ENCODE peak calls at places on chromosomes 7 and 10, in five cellular contexts. One of them, this sample, is unnamed.

GRCh38 chr10:75982611-75983369 is 551.4 kb downstream of the LRMDA start:
- DNase-seq in adrenal gland: peak; percentile 75
- DNase-seq in WERI-Rb-1: no peak
- DNase-seq in H1: no peak
- DNase-seq in left lung: no peak
- DNase-seq in this sample: no peak

GRCh38 chr7:129497156-129497555 is 5.2 kb upstream of the SMKR1 start:
- DNase-seq in adrenal gland: no peak
- DNase-seq in H1: no peak
- DNase-seq in WERI-Rb-1: no peak
- DNase-seq in left lung: no peak
- DNase-seq in this sample: no peak

GRCh38 chr10:80513106-80513505 is 24.6 kb upstream of the SH2D4B start:
- DNase-seq in WERI-Rb-1: no peak
- DNase-seq in adrenal gland: no peak
- DNase-seq in left lung: peak; percentile 22
- DNase-seq in H1: no peak
- DNase-seq in this sample: peak; percentile 28

GRCh38 chr7:369981-370621 is 80.1 kb downstream of the FOXL3 start:
- DNase-seq in left lung: peak; percentile 29
- DNase-seq in adrenal gland: no peak
- DNase-seq in H1: no peak
- DNase-seq in WERI-Rb-1: no peak
- DNase-seq in this sample: peak; percentile 65

GRCh38 chr7:55074008-55074499 is 55.2 kb downstream of the EGFR start:
- DNase-seq in WERI-Rb-1: no peak
- DNase-seq in H1: peak; percentile 43
- DNase-seq in left lung: peak; percentile 61
- DNase-seq in adrenal gland: peak; percentile 44
- DNase-seq in this sample: peak; percentile 93

GRCh38 chr7:117129538-117129955 is 176.2 kb downstream of the ST7 start:
- DNase-seq in WERI-Rb-1: no peak
- DNase-seq in adrenal gland: peak; percentile 19
- DNase-seq in H1: no peak
- DNase-seq in left lung: no peak
- DNase-seq in this sample: no peak

GRCh38 chr10:29703276-29703675 is 68.5 kb upstream of the SVIL start:
- DNase-seq in WERI-Rb-1: no peak
- DNase-seq in adrenal gland: no peak
- DNase-seq in H1: no peak
- DNase-seq in left lung: no peak
- DNase-seq in this sample: no peak

GRCh38 chr10:100999742-101000601 is at the start of gene LZTS2:
- DNase-seq in left lung: no peak
- DNase-seq in adrenal gland: peak; percentile 52
- DNase-seq in WERI-Rb-1: no peak
- DNase-seq in H1: no peak
- DNase-seq in this sample: no peak

GRCh38 chr7:123271231-123271630 is 71.5 kb upstream of the SLC13A1 start:
- DNase-seq in adrenal gland: no peak
- DNase-seq in WERI-Rb-1: no peak
- DNase-seq in H1: no peak
- DNase-seq in left lung: no peak
- DNase-seq in this sample: no peak

GRCh38 chr7:114922151-114922651 is 307 bp downstream of the MDFIC start:
- DNase-seq in H1: no peak
- DNase-seq in WERI-Rb-1: peak; percentile 48
- DNase-seq in adrenal gland: peak; percentile 61
- DNase-seq in left lung: peak; percentile 59
- DNase-seq in this sample: no peak

GRCh38 chr7:155619634-155620271 is 24.7 kb upstream of the RBM33 start:
- DNase-seq in WERI-Rb-1: no peak
- DNase-seq in H1: no peak
- DNase-seq in adrenal gland: no peak
- DNase-seq in left lung: no peak
- DNase-seq in this sample: no peak

GRCh38 chr10:548212-548897 is 141.1 kb downstream of the DIP2C start:
- DNase-seq in left lung: no peak
- DNase-seq in WERI-Rb-1: no peak
- DNase-seq in adrenal gland: no peak
- DNase-seq in H1: no peak
- DNase-seq in this sample: no peak

GRCh38 chr7:116560021-116560970 is 35.5 kb downstream of the CAV1 start:
- DNase-seq in left lung: no peak
- DNase-seq in WERI-Rb-1: peak; percentile 69
- DNase-seq in H1: no peak
- DNase-seq in adrenal gland: no peak
- DNase-seq in this sample: no peak

GRCh38 chr7:84336303-84336702 is 141.7 kb upstream of the SEMA3A start:
- DNase-seq in WERI-Rb-1: no peak
- DNase-seq in left lung: no peak
- DNase-seq in H1: no peak
- DNase-seq in adrenal gland: no peak
- DNase-seq in this sample: no peak

GRCh38 chr10:93457511-93457910 is 24.6 kb downstream of the MYOF start:
- DNase-seq in left lung: no peak
- DNase-seq in WERI-Rb-1: no peak
- DNase-seq in adrenal gland: no peak
- DNase-seq in H1: no peak
- DNase-seq in this sample: no peak

GRCh38 chr7:6730343-6730633 is 23.5 kb upstream of the ZNF12 start:
- DNase-seq in WERI-Rb-1: peak; percentile 33
- DNase-seq in H1: no peak
- DNase-seq in adrenal gland: no peak
- DNase-seq in left lung: no peak
- DNase-seq in this sample: no peak

GRCh38 chr7:114083714-114084113 is 164.9 kb upstream of the PPP1R3A start:
- DNase-seq in adrenal gland: no peak
- DNase-seq in WERI-Rb-1: no peak
- DNase-seq in left lung: no peak
- DNase-seq in H1: no peak
- DNase-seq in this sample: no peak

GRCh38 chr10:16856567-16856966 is 39.3 kb upstream of the RSU1 start:
- DNase-seq in left lung: no peak
- DNase-seq in adrenal gland: no peak
- DNase-seq in WERI-Rb-1: peak; percentile 23
- DNase-seq in H1: no peak
- DNase-seq in this sample: no peak

GRCh38 chr10:44006826-44007225 is 358.1 kb upstream of the ZNF32 start:
- DNase-seq in left lung: no peak
- DNase-seq in H1: no peak
- DNase-seq in adrenal gland: no peak
- DNase-seq in WERI-Rb-1: no peak
- DNase-seq in this sample: no peak

GRCh38 chr10:124636271-124636993 is 107.7 kb downstream of the FAM53B start:
- DNase-seq in H1: no peak
- DNase-seq in WERI-Rb-1: no peak
- DNase-seq in left lung: no peak
- DNase-seq in adrenal gland: no peak
- DNase-seq in this sample: no peak

GRCh38 chr7:57215423-57215822 is 83.2 kb upstream of the ZNF479 start:
- DNase-seq in H1: no peak
- DNase-seq in WERI-Rb-1: no peak
- DNase-seq in left lung: no peak
- DNase-seq in adrenal gland: no peak
- DNase-seq in this sample: no peak

GRCh38 chr7:98628916-98629525 is 11.9 kb downstream of the NPTX2 start:
- DNase-seq in WERI-Rb-1: no peak
- DNase-seq in left lung: no peak
- DNase-seq in adrenal gland: no peak
- DNase-seq in H1: no peak
- DNase-seq in this sample: no peak

GRCh38 chr7:141012696-141013344 is 1.9 kb downstream of the MRPS33 start:
- DNase-seq in adrenal gland: no peak
- DNase-seq in left lung: no peak
- DNase-seq in WERI-Rb-1: no peak
- DNase-seq in H1: no peak
- DNase-seq in this sample: no peak

GRCh38 chr10:49081532-49082275 is 33.6 kb downstream of the VSTM4 start:
- DNase-seq in adrenal gland: peak; percentile 84
- DNase-seq in H1: no peak
- DNase-seq in left lung: no peak
- DNase-seq in WERI-Rb-1: no peak
- DNase-seq in this sample: no peak

GRCh38 chr10:76115131-76115470 is 683.7 kb downstream of the LRMDA start:
- DNase-seq in adrenal gland: no peak
- DNase-seq in H1: no peak
- DNase-seq in left lung: no peak
- DNase-seq in WERI-Rb-1: no peak
- DNase-seq in this sample: no peak

GRCh38 chr7:108104324-108104723 is 25.8 kb downstream of the LAMB4 start:
- DNase-seq in adrenal gland: peak; percentile 22
- DNase-seq in left lung: no peak
- DNase-seq in H1: no peak
- DNase-seq in WERI-Rb-1: no peak
- DNase-seq in this sample: no peak

GRCh38 chr7:155225095-155225494 is 72.6 kb upstream of the INSIG1 start:
- DNase-seq in left lung: no peak
- DNase-seq in adrenal gland: no peak
- DNase-seq in WERI-Rb-1: no peak
- DNase-seq in H1: no peak
- DNase-seq in this sample: peak; percentile 34

GRCh38 chr10:43265799-43266721 is 805 bp downstream of the RASGEF1A start:
- DNase-seq in left lung: no peak
- DNase-seq in WERI-Rb-1: peak; percentile 84
- DNase-seq in H1: no peak
- DNase-seq in adrenal gland: peak; percentile 26
- DNase-seq in this sample: peak; percentile 55

GRCh38 chr7:2628137-2628482 is 3.7 kb upstream of the TTYH3 start:
- DNase-seq in adrenal gland: no peak
- DNase-seq in WERI-Rb-1: no peak
- DNase-seq in left lung: no peak
- DNase-seq in H1: no peak
- DNase-seq in this sample: no peak

GRCh38 chr10:49268185-49268584 is 30.8 kb upstream of the C10orf71 start:
- DNase-seq in adrenal gland: no peak
- DNase-seq in WERI-Rb-1: no peak
- DNase-seq in left lung: no peak
- DNase-seq in H1: no peak
- DNase-seq in this sample: no peak

GRCh38 chr7:56578612-56579011 is 462.4 kb upstream of the NUPR2 start:
- DNase-seq in WERI-Rb-1: no peak
- DNase-seq in left lung: no peak
- DNase-seq in H1: no peak
- DNase-seq in adrenal gland: no peak
- DNase-seq in this sample: no peak

GRCh38 chr7:21948887-21949469 is 3.3 kb upstream of the CDCA7L start:
- DNase-seq in H1: no peak
- DNase-seq in left lung: no peak
- DNase-seq in adrenal gland: no peak
- DNase-seq in WERI-Rb-1: no peak
- DNase-seq in this sample: no peak
- H3K27ac ChIP-seq in H1: no peak overlapping the region
- H3K27ac ChIP-seq in left lung: no peak overlapping the region
- H3K27ac ChIP-seq in adrenal gland: no peak overlapping the region
- H3K27ac ChIP-seq in WERI-Rb-1: no peak overlapping the region
- H3K27ac ChIP-seq in this sample: no peak overlapping the region

GRCh38 chr7:12674053-12674452 is 13.4 kb upstream of the ARL4A start:
- DNase-seq in left lung: no peak
- DNase-seq in adrenal gland: no peak
- DNase-seq in H1: no peak
- DNase-seq in WERI-Rb-1: no peak
- DNase-seq in this sample: no peak

GRCh38 chr7:12670071-12670729 is 17.2 kb upstream of the ARL4A start:
- DNase-seq in H1: no peak
- DNase-seq in adrenal gland: no peak
- DNase-seq in left lung: no peak
- DNase-seq in WERI-Rb-1: no peak
- DNase-seq in this sample: no peak

GRCh38 chr7:12670759-12671545 is 16.5 kb upstream of the ARL4A start:
- DNase-seq in left lung: no peak
- DNase-seq in H1: no peak
- DNase-seq in adrenal gland: no peak
- DNase-seq in WERI-Rb-1: no peak
- DNase-seq in this sample: no peak

GRCh38 chr7:12674861-12675260 is 12.6 kb upstream of the ARL4A start:
- DNase-seq in left lung: no peak
- DNase-seq in WERI-Rb-1: no peak
- DNase-seq in adrenal gland: peak; percentile 78
- DNase-seq in H1: no peak
- DNase-seq in this sample: no peak
- TF ChIP-seq CTCF in left lung: peak; percentile 22
- TF ChIP-seq CTCF in WERI-Rb-1: peak; percentile 33
- TF ChIP-seq CTCF in adrenal gland: peak; percentile 58
- TF ChIP-seq CTCF in H1: no peak
- TF ChIP-seq CTCF in this sample: peak; percentile 24

GRCh38 chr10:129727495-129727894 is 236.6 kb downstream of the EBF3 start:
- DNase-seq in adrenal gland: no peak
- DNase-seq in left lung: no peak
- DNase-seq in H1: no peak
- DNase-seq in WERI-Rb-1: no peak
- DNase-seq in this sample: no peak
- H3K9me3 ChIP-seq in adrenal gland: no peaks in the 10 kb centered on the region
- H3K9me3 ChIP-seq in left lung: no peaks in the 10 kb centered on the region
- H3K9me3 ChIP-seq in H1: peaks cover 8% of the 10 kb centered on the region
- H3K9me3 ChIP-seq in WERI-Rb-1: no peaks in the 10 kb centered on the region
- H3K9me3 ChIP-seq in this sample: no peaks in the 10 kb centered on the region

GRCh38 chr10:125769175-125769574 is 6.4 kb downstream of the MMP21 start:
- DNase-seq in left lung: no peak
- DNase-seq in adrenal gland: no peak
- DNase-seq in WERI-Rb-1: no peak
- DNase-seq in H1: no peak
- DNase-seq in this sample: no peak
- H3K27ac ChIP-seq in left lung: no peak overlapping the region
- H3K27ac ChIP-seq in adrenal gland: no peak overlapping the region
- H3K27ac ChIP-seq in WERI-Rb-1: no peak overlapping the region
- H3K27ac ChIP-seq in H1: no peak overlapping the region
- H3K27ac ChIP-seq in this sample: no peak overlapping the region

DNA sequence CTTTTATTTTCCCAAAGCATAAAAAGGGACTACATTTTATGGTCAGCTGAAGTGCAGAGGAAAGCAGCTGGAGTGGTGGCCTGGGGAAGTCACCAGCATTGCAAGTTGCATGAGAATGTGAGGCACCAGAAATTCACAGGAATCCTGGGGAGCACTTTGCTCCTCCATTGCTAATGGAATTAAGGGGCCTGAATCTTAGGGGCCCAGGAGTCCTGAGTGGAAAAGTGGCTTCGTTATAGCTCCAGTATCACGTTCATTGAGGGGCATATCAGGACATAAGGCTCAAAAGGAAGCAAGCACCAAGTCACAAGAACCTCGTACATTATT is 53.0 kb upstream of the LRRC17 start:
- DNase-seq in left lung: no peak
- DNase-seq in adrenal gland: no peak
- DNase-seq in WERI-Rb-1: no peak
- DNase-seq in H1: no peak
- DNase-seq in this sample: no peak
- TF ChIP-seq CTCF in left lung: no peak
- TF ChIP-seq CTCF in adrenal gland: no peak
- TF ChIP-seq CTCF in WERI-Rb-1: no peak
- TF ChIP-seq CTCF in H1: no peak
- TF ChIP-seq CTCF in this sample: no peak

GRCh38 chr10:105585753-105586152 is 944.7 kb downstream of the SORCS3 start:
- DNase-seq in left lung: no peak
- DNase-seq in H1: no peak
- DNase-seq in WERI-Rb-1: no peak
- DNase-seq in adrenal gland: no peak
- DNase-seq in this sample: no peak
- H3K9me3 ChIP-seq in left lung: no peaks in the 10 kb centered on the region
- H3K9me3 ChIP-seq in H1: no peaks in the 10 kb centered on the region
- H3K9me3 ChIP-seq in WERI-Rb-1: no peaks in the 10 kb centered on the region
- H3K9me3 ChIP-seq in adrenal gland: no peaks in the 10 kb centered on the region
- H3K9me3 ChIP-seq in this sample: no peaks in the 10 kb centered on the region